ENCODE peak calls at places on chromosome 15, in ten cellular contexts. One of them, this sample, is unnamed.

GRCh38 chr15:93331545-93332117 is 242.6 kb upstream of the RGMA start:
- DNase-seq in adrenal gland: no peak
- DNase-seq in transverse colon: no peak
- DNase-seq in sigmoid colon: peak
- DNase-seq in breast epithelium: no peak
- DNase-seq in ovary: peak
- DNase-seq in esophagus squamous epithelium: no peak
- DNase-seq in lower leg skin: no peak
- DNase-seq in K562: no peak
- DNase-seq in endothelial cell of umbilical vein: no peak
- DNase-seq in this sample: no peak

GRCh38 chr15:96416934-96417759 is 86.6 kb downstream of the NR2F2 start:
- DNase-seq in K562: no peak
- DNase-seq in ovary: no peak
- DNase-seq in transverse colon: no peak
- DNase-seq in endothelial cell of umbilical vein: peak
- DNase-seq in adrenal gland: no peak
- DNase-seq in sigmoid colon: no peak
- DNase-seq in lower leg skin: no peak
- DNase-seq in breast epithelium: no peak
- DNase-seq in esophagus squamous epithelium: no peak
- DNase-seq in this sample: no peak

GRCh38 chr15:39140060-39140604 is 440.7 kb upstream of the THBS1 start:
- DNase-seq in esophagus squamous epithelium: no peak
- DNase-seq in adrenal gland: peak
- DNase-seq in ovary: no peak
- DNase-seq in sigmoid colon: no peak
- DNase-seq in transverse colon: no peak
- DNase-seq in K562: peak
- DNase-seq in breast epithelium: no peak
- DNase-seq in lower leg skin: no peak
- DNase-seq in endothelial cell of umbilical vein: peak
- DNase-seq in this sample: peak

GRCh38 chr15:95134306-95135100 is 903.1 kb downstream of the MCTP2 start:
- DNase-seq in breast epithelium: no peak
- DNase-seq in lower leg skin: no peak
- DNase-seq in ovary: no peak
- DNase-seq in K562: no peak
- DNase-seq in sigmoid colon: no peak
- DNase-seq in adrenal gland: no peak
- DNase-seq in endothelial cell of umbilical vein: no peak
- DNase-seq in esophagus squamous epithelium: no peak
- DNase-seq in transverse colon: no peak
- DNase-seq in this sample: no peak

GRCh38 chr15:64099379-64099778 is 3.6 kb downstream of the SNX1 start:
- DNase-seq in esophagus squamous epithelium: no peak
- DNase-seq in breast epithelium: no peak
- DNase-seq in ovary: no peak
- DNase-seq in endothelial cell of umbilical vein: no peak
- DNase-seq in transverse colon: no peak
- DNase-seq in lower leg skin: no peak
- DNase-seq in adrenal gland: no peak
- DNase-seq in K562: no peak
- DNase-seq in sigmoid colon: no peak
- DNase-seq in this sample: no peak

GRCh38 chr15:31079519-31079918 is 22.0 kb downstream of the TRPM1 start:
- DNase-seq in K562: no peak
- DNase-seq in transverse colon: no peak
- DNase-seq in ovary: no peak
- DNase-seq in breast epithelium: no peak
- DNase-seq in adrenal gland: no peak
- DNase-seq in sigmoid colon: no peak
- DNase-seq in endothelial cell of umbilical vein: no peak
- DNase-seq in lower leg skin: no peak
- DNase-seq in esophagus squamous epithelium: no peak
- DNase-seq in this sample: no peak

GRCh38 chr15:62089616-62090015 is 22.8 kb downstream of the C2CD4A start:
- DNase-seq in breast epithelium: no peak
- DNase-seq in sigmoid colon: no peak
- DNase-seq in transverse colon: no peak
- DNase-seq in endothelial cell of umbilical vein: peak
- DNase-seq in lower leg skin: no peak
- DNase-seq in adrenal gland: no peak
- DNase-seq in ovary: no peak
- DNase-seq in K562: no peak
- DNase-seq in esophagus squamous epithelium: no peak
- DNase-seq in this sample: no peak

GRCh38 chr15:74642724-74643367 is 27.2 kb downstream of the CLK3 start:
- DNase-seq in breast epithelium: no peak
- DNase-seq in ovary: no peak
- DNase-seq in K562: peak
- DNase-seq in adrenal gland: no peak
- DNase-seq in esophagus squamous epithelium: no peak
- DNase-seq in sigmoid colon: no peak
- DNase-seq in lower leg skin: no peak
- DNase-seq in endothelial cell of umbilical vein: peak
- DNase-seq in transverse colon: peak
- DNase-seq in this sample: peak

GRCh38 chr15:45572627-45573026 is 14.6 kb upstream of the BLOC1S6 start:
- DNase-seq in ovary: no peak
- DNase-seq in breast epithelium: no peak
- DNase-seq in lower leg skin: no peak
- DNase-seq in K562: no peak
- DNase-seq in esophagus squamous epithelium: no peak
- DNase-seq in endothelial cell of umbilical vein: no peak
- DNase-seq in transverse colon: no peak
- DNase-seq in sigmoid colon: no peak
- DNase-seq in adrenal gland: no peak
- DNase-seq in this sample: no peak

GRCh38 chr15:98142584-98142983 is 182.1 kb downstream of the ARRDC4 start:
- DNase-seq in lower leg skin: no peak
- DNase-seq in ovary: no peak
- DNase-seq in breast epithelium: no peak
- DNase-seq in adrenal gland: no peak
- DNase-seq in sigmoid colon: no peak
- DNase-seq in endothelial cell of umbilical vein: no peak
- DNase-seq in esophagus squamous epithelium: no peak
- DNase-seq in transverse colon: no peak
- DNase-seq in K562: no peak
- DNase-seq in this sample: no peak

GRCh38 chr15:64705006-64705405 is 70.4 kb downstream of the RBPMS2 start:
- DNase-seq in endothelial cell of umbilical vein: no peak
- DNase-seq in sigmoid colon: no peak
- DNase-seq in K562: no peak
- DNase-seq in breast epithelium: no peak
- DNase-seq in adrenal gland: no peak
- DNase-seq in transverse colon: no peak
- DNase-seq in esophagus squamous epithelium: no peak
- DNase-seq in ovary: no peak
- DNase-seq in lower leg skin: no peak
- DNase-seq in this sample: no peak

GRCh38 chr15:22839046-22839705 is 710 bp downstream of the NIPA2 start:
- DNase-seq in ovary: no peak
- DNase-seq in lower leg skin: no peak
- DNase-seq in esophagus squamous epithelium: no peak
- DNase-seq in transverse colon: no peak
- DNase-seq in breast epithelium: no peak
- DNase-seq in K562: no peak
- DNase-seq in adrenal gland: no peak
- DNase-seq in sigmoid colon: no peak
- DNase-seq in endothelial cell of umbilical vein: peak
- DNase-seq in this sample: peak

GRCh38 chr15:22838292-22839042 is at the start of gene NIPA2:
- DNase-seq in ovary: peak
- DNase-seq in sigmoid colon: peak
- DNase-seq in lower leg skin: peak
- DNase-seq in K562: peak
- DNase-seq in endothelial cell of umbilical vein: peak
- DNase-seq in esophagus squamous epithelium: peak
- DNase-seq in breast epithelium: peak
- DNase-seq in adrenal gland: peak
- DNase-seq in transverse colon: peak
- DNase-seq in this sample: peak
- TF ChIP-seq POLR2A in ovary: peak
- TF ChIP-seq POLR2A in sigmoid colon: peak
- TF ChIP-seq POLR2A in lower leg skin: no peak
- TF ChIP-seq POLR2A in K562: peak
- TF ChIP-seq POLR2A in endothelial cell of umbilical vein: peak
- TF ChIP-seq POLR2A in esophagus squamous epithelium: peak
- TF ChIP-seq POLR2A in breast epithelium: peak
- TF ChIP-seq POLR2A in adrenal gland: peak
- TF ChIP-seq POLR2A in transverse colon: peak
- TF ChIP-seq POLR2A in this sample: peak

GRCh38 chr15:90931737-90932659 is at the start of gene HDDC3:
- DNase-seq in esophagus squamous epithelium: peak
- DNase-seq in transverse colon: peak
- DNase-seq in lower leg skin: peak
- DNase-seq in endothelial cell of umbilical vein: peak
- DNase-seq in sigmoid colon: peak
- DNase-seq in breast epithelium: peak
- DNase-seq in adrenal gland: peak
- DNase-seq in ovary: peak
- DNase-seq in K562: peak
- DNase-seq in this sample: peak
- TF ChIP-seq POLR2A in esophagus squamous epithelium: peak
- TF ChIP-seq POLR2A in transverse colon: peak
- TF ChIP-seq POLR2A in lower leg skin: no peak
- TF ChIP-seq POLR2A in endothelial cell of umbilical vein: peak
- TF ChIP-seq POLR2A in sigmoid colon: peak
- TF ChIP-seq POLR2A in breast epithelium: peak
- TF ChIP-seq POLR2A in adrenal gland: no peak
- TF ChIP-seq POLR2A in ovary: peak
- TF ChIP-seq POLR2A in K562: peak
- TF ChIP-seq POLR2A in this sample: peak

GRCh38 chr15:69906256-69907185 is 191.2 kb downstream of the TLE3 start:
- DNase-seq in lower leg skin: no peak
- DNase-seq in adrenal gland: no peak
- DNase-seq in breast epithelium: no peak
- DNase-seq in K562: no peak
- DNase-seq in ovary: no peak
- DNase-seq in transverse colon: no peak
- DNase-seq in sigmoid colon: no peak
- DNase-seq in esophagus squamous epithelium: no peak
- DNase-seq in endothelial cell of umbilical vein: no peak
- DNase-seq in this sample: no peak

GRCh38 chr15:69910511-69910910 is 187.2 kb downstream of the TLE3 start:
- DNase-seq in esophagus squamous epithelium: no peak
- DNase-seq in ovary: no peak
- DNase-seq in breast epithelium: no peak
- DNase-seq in sigmoid colon: no peak
- DNase-seq in adrenal gland: no peak
- DNase-seq in K562: no peak
- DNase-seq in lower leg skin: no peak
- DNase-seq in endothelial cell of umbilical vein: no peak
- DNase-seq in transverse colon: no peak
- DNase-seq in this sample: no peak

GRCh38 chr15:69908060-69908459 is 189.7 kb downstream of the TLE3 start:
- DNase-seq in sigmoid colon: no peak
- DNase-seq in breast epithelium: no peak
- DNase-seq in transverse colon: no peak
- DNase-seq in adrenal gland: no peak
- DNase-seq in K562: no peak
- DNase-seq in lower leg skin: no peak
- DNase-seq in endothelial cell of umbilical vein: no peak
- DNase-seq in esophagus squamous epithelium: no peak
- DNase-seq in ovary: no peak
- DNase-seq in this sample: no peak

GRCh38 chr15:69909719-69910444 is 187.8 kb downstream of the TLE3 start:
- DNase-seq in adrenal gland: no peak
- DNase-seq in breast epithelium: no peak
- DNase-seq in endothelial cell of umbilical vein: no peak
- DNase-seq in sigmoid colon: no peak
- DNase-seq in esophagus squamous epithelium: no peak
- DNase-seq in transverse colon: no peak
- DNase-seq in ovary: no peak
- DNase-seq in lower leg skin: no peak
- DNase-seq in K562: peak
- DNase-seq in this sample: no peak

DNA sequence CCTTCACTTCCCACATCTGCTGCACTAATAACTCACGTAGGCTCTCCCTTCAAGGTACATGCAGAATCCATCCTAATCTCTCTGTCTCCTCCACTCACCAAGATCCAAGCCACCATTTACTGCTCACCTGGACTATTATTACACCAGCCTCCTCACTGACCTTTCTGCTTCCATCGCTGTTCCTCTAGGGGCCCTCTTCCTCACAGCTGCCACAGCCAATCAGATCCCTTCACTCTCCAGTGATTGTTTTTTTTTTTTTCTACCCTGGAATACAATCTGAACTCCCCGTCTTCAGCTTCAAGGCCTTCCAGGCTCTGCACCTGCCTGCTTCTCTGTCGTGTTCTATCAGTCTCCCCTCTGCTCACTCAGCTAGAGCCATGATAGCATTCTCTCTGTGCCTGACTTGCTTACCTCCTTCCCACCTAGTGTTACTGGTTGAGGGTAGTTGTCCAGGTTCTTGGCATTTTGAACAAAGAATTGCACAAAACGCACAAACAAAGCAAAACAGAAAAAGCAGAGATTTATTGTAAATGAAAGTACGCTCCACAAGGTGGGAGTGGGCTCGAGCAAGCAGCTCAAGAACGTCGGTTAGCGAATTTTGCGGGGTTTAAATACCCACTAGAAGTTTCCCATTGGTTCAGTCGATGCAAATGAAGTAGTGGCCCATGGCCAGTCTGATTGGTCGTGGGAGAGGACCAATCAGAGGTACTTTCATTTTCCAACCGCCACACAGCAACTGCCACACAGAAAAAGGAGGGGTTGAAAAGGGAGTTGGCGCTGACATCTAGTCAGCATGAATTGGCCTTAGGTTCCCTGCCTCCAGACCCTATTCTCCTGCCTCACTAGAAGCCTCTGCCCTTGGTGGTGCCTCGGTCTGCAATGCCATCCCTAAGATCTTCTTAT is 188.9 kb downstream of the TLE3 start:
- DNase-seq in K562: no peak
- DNase-seq in adrenal gland: no peak
- DNase-seq in transverse colon: no peak
- DNase-seq in esophagus squamous epithelium: no peak
- DNase-seq in ovary: no peak
- DNase-seq in breast epithelium: no peak
- DNase-seq in endothelial cell of umbilical vein: no peak
- DNase-seq in sigmoid colon: no peak
- DNase-seq in lower leg skin: no peak
- DNase-seq in this sample: no peak
- TF ChIP-seq POLR2A in K562: no peak
- TF ChIP-seq POLR2A in adrenal gland: no peak
- TF ChIP-seq POLR2A in transverse colon: no peak
- TF ChIP-seq POLR2A in esophagus squamous epithelium: no peak
- TF ChIP-seq POLR2A in ovary: no peak
- TF ChIP-seq POLR2A in breast epithelium: no peak
- TF ChIP-seq POLR2A in endothelial cell of umbilical vein: no peak
- TF ChIP-seq POLR2A in sigmoid colon: no peak
- TF ChIP-seq POLR2A in lower leg skin: no peak
- TF ChIP-seq POLR2A in this sample: no peak

DNA sequence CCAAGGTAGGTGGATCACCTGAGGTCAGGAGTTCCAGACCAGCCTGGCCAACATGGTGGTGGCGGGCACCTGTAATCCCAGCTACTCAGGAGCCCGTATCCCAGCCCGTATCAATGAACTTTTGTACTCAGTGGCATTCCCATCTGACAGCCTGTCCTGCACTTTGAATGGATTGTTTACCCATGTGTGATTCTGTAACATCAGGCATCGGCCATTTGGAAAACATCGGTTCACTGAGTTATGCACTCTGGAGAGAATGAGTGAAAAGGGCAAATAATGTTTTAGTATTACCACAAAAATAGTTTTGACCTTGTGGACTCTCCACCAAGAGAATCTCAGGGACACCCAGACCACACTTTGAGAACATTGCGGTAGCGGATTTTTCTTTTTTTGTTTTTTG is 13.6 kb downstream of the KLHL25 start:
- DNase-seq in K562: no peak
- DNase-seq in sigmoid colon: no peak
- DNase-seq in esophagus squamous epithelium: no peak
- DNase-seq in ovary: no peak
- DNase-seq in endothelial cell of umbilical vein: no peak
- DNase-seq in transverse colon: no peak
- DNase-seq in lower leg skin: no peak
- DNase-seq in adrenal gland: no peak
- DNase-seq in breast epithelium: no peak
- DNase-seq in this sample: no peak
- TF ChIP-seq POLR2A in K562: no peak
- TF ChIP-seq POLR2A in sigmoid colon: no peak
- TF ChIP-seq POLR2A in esophagus squamous epithelium: no peak
- TF ChIP-seq POLR2A in ovary: no peak
- TF ChIP-seq POLR2A in endothelial cell of umbilical vein: no peak
- TF ChIP-seq POLR2A in transverse colon: no peak
- TF ChIP-seq POLR2A in lower leg skin: no peak
- TF ChIP-seq POLR2A in adrenal gland: no peak
- TF ChIP-seq POLR2A in breast epithelium: no peak
- TF ChIP-seq POLR2A in this sample: no peak